ENCODE peak calls at places on chromosomes 12 and 14, in six cellular contexts. N is CD8-positive, alpha-beta T cell; B is astrocyte of the cerebellum; H is IMR-90; G is OCI-LY7; Q is upper lobe of right lung. A is an unnamed sample.

GRCh38 chr12:127503221-127503620 is 763.7 kb upstream of the TMEM132C start:
- DNase-seq in N (no peak), B (no peak), G (no peak), H (no peak), Q (no peak), A (no peak)

GRCh38 chr12:8689606-8690175 is 8.1 kb upstream of the RIMKLB start:
- DNase-seq in G (no peak), B (no peak), N (no peak), Q (no peak), H (no peak), A (no peak)

GRCh38 chr14:70118064-70118463 is 70.7 kb downstream of the SLC8A3 start:
- DNase-seq in B (no peak), G (no peak), Q (no peak), H (no peak), N (no peak), A (no peak)

GRCh38 chr12:132639996-132640520 is 21.5 kb downstream of the P2RX2 start:
- DNase-seq in N (no peak), B (no peak), Q (no peak), H (no peak), G (no peak), A (no peak)

GRCh38 chr14:96243785-96244184 is 12.2 kb upstream of the BDKRB1 start:
- DNase-seq in G (no peak), Q (peak), H (peak), N (no peak), B (no peak), A (no peak)

GRCh38 chr12:95336387-95337067 is 118.9 kb downstream of the VEZT start:
- DNase-seq in B (peak), H (peak), N (no peak), Q (peak), G (peak), A (no peak)

GRCh38 chr14:68466491-68466977 is 326.3 kb downstream of the ZFP36L1 start:
- DNase-seq in Q (no peak), N (no peak), B (peak), H (peak), G (no peak), A (no peak)

GRCh38 chr14:94174622-94175402 is 690 bp downstream of the PPP4R4 start:
- DNase-seq in B (no peak), H (no peak), N (peak), G (no peak), Q (no peak), A (no peak)

GRCh38 chr14:96239759-96240158 is 16.3 kb upstream of the BDKRB1 start:
- DNase-seq in G (no peak), B (no peak), N (no peak), H (no peak), Q (no peak), A (no peak)

GRCh38 chr12:115930336-115930735 is 347.2 kb downstream of the MED13L start:
- DNase-seq in G (no peak), N (no peak), Q (no peak), B (no peak), H (no peak), A (no peak)

GRCh38 chr14:85533821-85534271 is 3.9 kb downstream of the FLRT2 start:
- DNase-seq in N (no peak), H (peak), B (no peak), Q (peak), G (no peak), A (no peak)

GRCh38 chr12:130791699-130792098 is 47.4 kb downstream of the STX2 start:
- DNase-seq in Q (no peak), G (no peak), N (no peak), H (no peak), B (no peak), A (no peak)

GRCh38 chr12:91819132-91819447 is 326.6 kb downstream of the BTG1 start:
- DNase-seq in H (no peak), G (no peak), Q (no peak), N (no peak), B (no peak), A (no peak)

GRCh38 chr14:99187858-99188257 is 84.1 kb downstream of the BCL11B start:
- DNase-seq in H (no peak), Q (no peak), N (no peak), G (no peak), B (no peak), A (no peak)

GRCh38 chr12:120599672-120600537 is 18.7 kb upstream of the POP5 start:
- DNase-seq in B (no peak), Q (no peak), G (no peak), H (no peak), N (no peak), A (no peak)

GRCh38 chr12:116336542-116337065 is 59.1 kb upstream of the MED13L start:
- DNase-seq in B (no peak), G (no peak), Q (no peak), N (no peak), H (peak), A (peak)

GRCh38 chr14:104870368-104871144 is 5.5 kb downstream of the CEP170B start:
- DNase-seq in B (no peak), H (no peak), N (peak), Q (peak), G (peak), A (no peak)

GRCh38 chr12:42728770-42729531 is 139.4 kb upstream of the PRICKLE1 start:
- DNase-seq in Q (no peak), H (no peak), B (no peak), N (no peak), G (no peak), A (no peak)

GRCh38 chr12:110245278-110245868 is 35.7 kb upstream of the ATP2A2 start:
- DNase-seq in N (peak), G (peak), Q (peak), H (no peak), B (no peak), A (no peak)

GRCh38 chr12:75592638-75593335 is 81.4 kb upstream of the KRR1 start:
- DNase-seq in B (no peak), G (no peak), N (no peak), H (no peak), Q (no peak), A (no peak)

GRCh38 chr12:52235001-52235760 is 2.1 kb downstream of the KRT7 start:
- DNase-seq in N (no peak), G (no peak), H (no peak), Q (peak), B (no peak), A (no peak)

GRCh38 chr12:52233462-52234141 is 559 bp downstream of the KRT7 start:
- DNase-seq in H (no peak), Q (peak), G (no peak), B (no peak), N (no peak), A (no peak)

GRCh38 chr12:52232916-52233461 is at the start of gene KRT7:
- DNase-seq in N (no peak), G (no peak), B (no peak), Q (peak), H (no peak), A (no peak)

GRCh38 chr12:52235822-52236291 is 2.8 kb downstream of the KRT7 start:
- DNase-seq in Q (no peak), H (no peak), B (no peak), G (no peak), N (no peak), A (no peak)

DNA sequence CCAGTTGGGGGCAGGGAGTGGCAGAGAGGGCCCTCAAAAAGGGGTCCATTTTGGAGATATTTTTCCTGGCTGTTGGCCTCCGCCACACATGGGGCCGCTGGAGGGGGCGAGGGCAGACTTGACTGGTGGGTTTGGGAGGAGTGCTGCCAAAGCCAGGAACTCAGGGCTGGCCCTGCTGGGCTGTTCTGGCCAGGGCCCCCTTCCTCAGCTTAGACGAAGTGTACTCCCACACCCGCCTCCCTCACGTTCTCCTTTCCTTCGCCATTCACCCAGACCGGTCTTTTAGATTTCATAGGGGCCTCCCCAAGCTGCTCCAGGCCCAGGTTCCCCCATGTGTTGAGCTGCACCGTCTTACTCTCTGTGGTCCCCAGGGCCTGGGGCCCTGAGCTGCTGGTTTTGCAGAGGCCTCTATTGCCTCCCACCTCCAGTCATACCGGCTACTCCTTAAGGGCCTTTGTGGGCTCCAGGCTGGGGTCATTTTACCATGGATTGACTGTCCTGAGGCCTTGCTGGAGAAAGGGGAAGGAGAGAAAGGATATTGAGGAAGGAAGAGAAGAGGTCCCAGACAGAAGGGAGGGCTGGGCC is 1.3 kb downstream of the KRT7 start:
- DNase-seq in B (no peak), H (no peak), Q (peak), G (no peak), N (no peak), A (no peak)
- H3K4me3 ChIP-seq in B (no peak), H (no peak), Q (peak), G (no peak), N (no peak), A (peak)

GRCh38 chr14:58641509-58641908 is 3.7 kb downstream of the DACT1 start:
- DNase-seq in B (no peak), N (no peak), Q (no peak), G (no peak), H (no peak), A (no peak)
- TF ChIP-seq CTCF in B (no peak), N (no peak), Q (no peak), G (no peak), H (peak), A (no peak)

GRCh38 chr12:57127710-57128518 is at the start of gene LRP1:
- DNase-seq in Q (peak), G (peak), B (peak), N (peak), H (peak), A (no peak)

GRCh38 chr12:57126561-57126960 is 1.7 kb upstream of the LRP1 start:
- DNase-seq in G (no peak), H (no peak), Q (no peak), N (no peak), B (no peak), A (no peak)

GRCh38 chr12:57128519-57129247 is 400 bp downstream of the LRP1 start:
- DNase-seq in H (no peak), G (no peak), Q (no peak), B (no peak), N (no peak), A (no peak)

GRCh38 chr12:57126061-57126460 is 2.2 kb upstream of the LRP1 start:
- DNase-seq in B (no peak), G (no peak), N (no peak), H (no peak), Q (no peak), A (no peak)

DNA sequence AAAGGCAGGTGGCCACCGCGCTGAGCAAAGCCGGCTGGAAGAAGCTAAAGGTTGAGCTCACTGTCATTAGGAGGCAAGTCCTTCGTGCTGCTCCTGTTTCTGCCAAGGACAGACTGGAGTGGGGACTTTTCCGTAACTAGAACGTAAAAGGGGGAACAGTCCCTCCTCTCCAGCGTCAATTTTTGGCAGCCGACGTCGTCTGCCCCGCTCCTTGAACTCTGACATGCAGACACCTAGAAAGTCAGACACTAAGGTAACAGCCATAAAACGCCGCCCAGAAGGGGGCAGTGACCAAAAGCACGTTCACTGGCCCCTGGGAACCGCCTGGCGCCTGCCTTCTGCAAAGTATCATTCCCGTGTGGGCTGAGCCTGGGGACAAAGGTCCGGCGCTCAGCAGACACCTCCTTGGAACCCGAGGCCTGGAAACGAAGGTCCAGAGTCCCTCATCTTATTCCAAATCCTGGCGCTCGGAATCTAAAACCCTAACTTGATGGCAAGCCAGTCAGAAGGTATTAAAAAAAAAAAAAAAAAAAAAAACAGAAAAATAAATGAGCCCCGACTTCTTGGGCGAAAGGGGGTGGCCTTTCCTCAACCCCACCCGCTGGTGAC is 1.1 kb upstream of the LRP1 start:
- DNase-seq in Q (peak), B (no peak), G (peak), N (peak), H (no peak), A (no peak)
- H3K4me3 ChIP-seq in Q (peak), B (peak), G (peak), N (peak), H (peak), A (peak)

GRCh38 chr14:77120771-77121743 is 20.5 kb downstream of the ZDHHC22 start:
- DNase-seq in Q (no peak), H (no peak), B (no peak), N (peak), G (peak), A (no peak)

GRCh38 chr14:77119852-77120251 is 21.7 kb downstream of the ZDHHC22 start:
- DNase-seq in G (peak), N (no peak), H (no peak), Q (no peak), B (no peak), A (no peak)

GRCh38 chr14:77124345-77125274 is 17.0 kb downstream of the ZDHHC22 start:
- DNase-seq in B (no peak), Q (peak), H (peak), N (peak), G (peak), A (no peak)

GRCh38 chr14:77123381-77124344 is 17.9 kb downstream of the ZDHHC22 start:
- DNase-seq in N (no peak), Q (peak), B (no peak), H (no peak), G (peak), A (peak)

DNA sequence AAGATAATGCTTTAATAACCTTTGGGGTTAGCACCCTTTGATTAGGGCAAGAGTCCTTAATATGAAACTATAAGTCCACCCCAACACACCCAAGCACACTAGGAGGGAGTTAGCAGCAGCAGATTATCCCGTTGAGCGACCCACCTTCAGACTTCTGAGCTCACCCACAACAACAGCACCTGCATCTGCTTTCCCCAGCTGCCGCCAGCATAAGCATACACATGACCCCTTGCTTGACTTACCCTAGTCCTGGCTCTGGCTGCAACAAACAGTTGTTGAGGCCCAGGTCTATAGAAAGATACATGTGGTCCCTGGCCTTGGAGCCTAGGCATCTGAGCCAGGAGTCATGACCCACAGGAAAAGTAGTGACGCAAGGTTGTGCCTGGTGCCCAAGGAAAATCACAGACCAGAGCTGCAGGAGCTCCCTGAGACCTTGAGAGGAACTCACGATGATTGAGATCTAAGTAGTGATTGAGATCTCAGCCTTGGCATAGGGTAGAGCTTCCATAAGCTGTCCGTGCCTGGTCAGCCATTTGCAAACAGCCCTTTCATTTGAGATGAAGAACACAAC is 19.0 kb downstream of the ZDHHC22 start:
- DNase-seq in G (peak), H (no peak), Q (no peak), B (no peak), N (no peak), A (no peak)
- TF ChIP-seq CTCF in G (no peak), H (no peak), Q (no peak), B (no peak), N (no peak), A (no peak)

GRCh38 chr12:71592841-71593240 is 70.8 kb downstream of the ZFC3H1 start:
- DNase-seq in N (no peak), H (no peak), B (no peak), Q (no peak), G (no peak), A (no peak)

GRCh38 chr12:71599213-71599612 is 64.4 kb downstream of the ZFC3H1 start:
- DNase-seq in B (no peak), H (no peak), N (no peak), G (no peak), Q (no peak), A (no peak)

GRCh38 chr12:71591601-71592000 is 72.0 kb downstream of the ZFC3H1 start:
- DNase-seq in N (no peak), G (no peak), B (no peak), H (no peak), Q (no peak), A (no peak)

GRCh38 chr12:71589478-71589881 is 74.2 kb downstream of the ZFC3H1 start:
- DNase-seq in H (peak), G (no peak), Q (no peak), N (no peak), B (no peak), A (no peak)

DNA sequence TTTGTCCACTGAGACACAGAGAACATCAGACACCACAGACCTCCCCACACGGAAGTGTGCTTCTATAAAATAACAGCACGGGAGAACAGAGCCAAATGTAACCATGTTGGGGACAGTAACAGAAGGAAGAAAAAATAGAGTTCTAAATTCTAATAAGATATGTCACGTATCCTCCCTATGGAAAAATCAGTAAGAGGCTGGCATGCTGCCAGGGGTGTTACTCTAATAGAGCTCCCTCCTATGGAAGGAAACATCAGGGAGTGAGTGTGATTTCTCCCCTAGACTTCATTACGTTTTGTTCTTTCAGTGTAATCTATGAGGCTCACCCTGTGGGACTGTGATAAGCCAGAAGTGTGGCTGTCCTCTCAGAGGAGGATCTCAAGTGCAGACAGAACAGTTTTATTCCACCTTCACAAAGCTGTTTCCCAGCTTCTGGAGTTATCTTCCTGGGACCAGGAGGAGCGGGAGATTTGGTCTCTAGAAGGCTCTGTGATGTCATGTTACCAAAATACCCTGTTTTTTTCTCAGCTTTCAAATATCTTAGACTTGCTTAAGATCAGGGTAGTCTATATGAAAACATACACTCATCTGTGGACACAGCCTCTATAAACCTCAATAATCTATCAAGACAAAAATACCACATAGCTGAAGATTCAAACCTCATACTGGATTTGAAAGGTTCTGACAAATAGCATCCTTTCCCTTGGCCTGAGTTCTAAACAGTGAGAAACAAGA is 69.3 kb downstream of the ZFC3H1 start:
- DNase-seq in G (no peak), H (no peak), B (no peak), Q (no peak), N (no peak), A (no peak)
- H3K4me3 ChIP-seq in G (no peak), H (no peak), B (no peak), Q (no peak), N (no peak), A (no peak)